ENCODE peak calls at places on chromosome 22, in five cellular contexts. J, M, H, L and B are unnamed samples. For H4K20me1, the result is how much of the 10 kb centered on the place peaks cover.

GRCh38 chr22:29524440-29525191 is 28.9 kb downstream of the THOC5 start:
- DNase-seq in H (peak), J (no peak), L (peak), M (peak), B (peak)

GRCh38 chr22:49147617-49148175 is 680.0 kb downstream of the BRD1 start:
- DNase-seq in L (no peak), J (no peak), H (no peak), M (no peak), B (no peak)

GRCh38 chr22:22687638-22688500 is 43.5 kb downstream of the GGTLC2 start:
- DNase-seq in H (peak), M (no peak), L (peak), J (no peak), B (peak)

GRCh38 chr22:49934144-49934890 is 15.9 kb downstream of the CRELD2 start:
- DNase-seq in H (peak), M (no peak), L (no peak), J (no peak), B (no peak)

GRCh38 chr22:30245181-30245984 is 1.2 kb downstream of the LIF start:
- DNase-seq in J (no peak), L (peak), H (no peak), M (no peak), B (peak)

GRCh38 chr22:44599084-44599483 is 101.1 kb upstream of the RTL6 start:
- DNase-seq in L (no peak), H (no peak), M (no peak), J (no peak), B (no peak)

GRCh38 chr22:45626198-45626651 is 45.4 kb upstream of the ATXN10 start:
- DNase-seq in L (peak), M (no peak), H (peak), J (no peak), B (no peak)

GRCh38 chr22:19105867-19106802 is 16.1 kb downstream of the DGCR2 start:
- DNase-seq in J (no peak), H (peak), M (no peak), L (no peak), B (peak)

GRCh38 chr22:30731658-30732057 is 37.0 kb downstream of the OSBP2 start:
- DNase-seq in L (no peak), H (no peak), J (no peak), M (no peak), B (no peak)

GRCh38 chr22:46008836-46009596 is 32.1 kb upstream of the WNT7B start:
- DNase-seq in M (no peak), L (no peak), J (no peak), H (no peak), B (no peak)

GRCh38 chr22:19930537-19931486 is 10.8 kb upstream of the COMT start:
- DNase-seq in J (no peak), H (no peak), M (no peak), L (no peak), B (no peak)

GRCh38 chr22:49827853-49828598 is at the start of gene BRD1:
- DNase-seq in J (no peak), M (no peak), L (no peak), H (no peak), B (peak)

GRCh38 chr22:33842006-33842354 is 78.3 kb downstream of the LARGE1 start:
- DNase-seq in M (no peak), L (no peak), J (no peak), H (no peak), B (no peak)

GRCh38 chr22:44454113-44454769 is 43.8 kb downstream of the RTL6 start:
- DNase-seq in H (no peak), M (no peak), J (no peak), L (no peak), B (no peak)

GRCh38 chr22:42970029-42970428 is 44.9 kb downstream of the PACSIN2 start:
- DNase-seq in M (no peak), H (no peak), L (no peak), J (no peak), B (no peak)

GRCh38 chr22:44671742-44672141 is 30.3 kb upstream of the PRR5 start:
- DNase-seq in L (peak), J (no peak), M (no peak), H (no peak), B (no peak)

GRCh38 chr22:32457031-32457430 is 7.2 kb downstream of the BPIFC start:
- DNase-seq in L (no peak), M (no peak), H (no peak), J (no peak), B (no peak)

GRCh38 chr22:38681784-38682335 is at the start of gene TOMM22:
- DNase-seq in L (peak), H (peak), M (peak), J (peak), B (peak)

GRCh38 chr22:33707581-33707980 is 212.7 kb downstream of the LARGE1 start:
- DNase-seq in H (no peak), M (no peak), J (no peak), L (no peak), B (no peak)

GRCh38 chr22:47035443-47035881 is 273.0 kb downstream of the TBC1D22A start:
- DNase-seq in L (no peak), J (no peak), H (no peak), M (no peak), B (no peak)

GRCh38 chr22:40055143-40055926 is 60.6 kb downstream of the FAM83F start:
- DNase-seq in L (no peak), H (peak), M (no peak), J (peak), B (no peak)

GRCh38 chr22:49855491-49855911 is 1.9 kb downstream of the ZBED4 start:
- DNase-seq in J (no peak), L (no peak), M (no peak), H (no peak), B (no peak)

GRCh38 chr22:44024288-44024908 is at the start of gene PARVB:
- DNase-seq in M (no peak), H (peak), J (no peak), L (no peak), B (peak)

GRCh38 chr22:50714150-50714549 is 23.9 kb upstream of the ACR start:
- DNase-seq in J (no peak), L (no peak), M (no peak), H (no peak), B (no peak)

GRCh38 chr22:47204002-47204979 is 441.8 kb downstream of the TBC1D22A start:
- DNase-seq in J (no peak), H (no peak), L (no peak), M (no peak), B (no peak)

GRCh38 chr22:40592352-40593113 is 44.0 kb downstream of the MRTFA start:
- DNase-seq in L (no peak), J (peak), M (no peak), H (no peak), B (no peak)

GRCh38 chr22:42881298-42881697 is 24.2 kb upstream of the ARFGAP3 start:
- DNase-seq in M (no peak), H (no peak), L (no peak), J (no peak), B (no peak)

GRCh38 chr22:19871023-19871844 is 16.6 kb upstream of the GNB1L start:
- DNase-seq in H (no peak), M (no peak), L (no peak), J (no peak), B (no peak)

GRCh38 chr22:30606455-30607299 is at the start of gene TCN2:
- DNase-seq in L (peak), M (peak), J (no peak), H (peak), B (peak)

GRCh38 chr22:43635101-43635500 is 177.0 kb downstream of the EFCAB6 start:
- DNase-seq in H (no peak), M (no peak), J (no peak), L (no peak), B (no peak)

GRCh38 chr22:33985506-33985905 is 65.2 kb upstream of the LARGE1 start:
- DNase-seq in L (no peak), H (no peak), M (no peak), J (no peak), B (no peak)

DNA sequence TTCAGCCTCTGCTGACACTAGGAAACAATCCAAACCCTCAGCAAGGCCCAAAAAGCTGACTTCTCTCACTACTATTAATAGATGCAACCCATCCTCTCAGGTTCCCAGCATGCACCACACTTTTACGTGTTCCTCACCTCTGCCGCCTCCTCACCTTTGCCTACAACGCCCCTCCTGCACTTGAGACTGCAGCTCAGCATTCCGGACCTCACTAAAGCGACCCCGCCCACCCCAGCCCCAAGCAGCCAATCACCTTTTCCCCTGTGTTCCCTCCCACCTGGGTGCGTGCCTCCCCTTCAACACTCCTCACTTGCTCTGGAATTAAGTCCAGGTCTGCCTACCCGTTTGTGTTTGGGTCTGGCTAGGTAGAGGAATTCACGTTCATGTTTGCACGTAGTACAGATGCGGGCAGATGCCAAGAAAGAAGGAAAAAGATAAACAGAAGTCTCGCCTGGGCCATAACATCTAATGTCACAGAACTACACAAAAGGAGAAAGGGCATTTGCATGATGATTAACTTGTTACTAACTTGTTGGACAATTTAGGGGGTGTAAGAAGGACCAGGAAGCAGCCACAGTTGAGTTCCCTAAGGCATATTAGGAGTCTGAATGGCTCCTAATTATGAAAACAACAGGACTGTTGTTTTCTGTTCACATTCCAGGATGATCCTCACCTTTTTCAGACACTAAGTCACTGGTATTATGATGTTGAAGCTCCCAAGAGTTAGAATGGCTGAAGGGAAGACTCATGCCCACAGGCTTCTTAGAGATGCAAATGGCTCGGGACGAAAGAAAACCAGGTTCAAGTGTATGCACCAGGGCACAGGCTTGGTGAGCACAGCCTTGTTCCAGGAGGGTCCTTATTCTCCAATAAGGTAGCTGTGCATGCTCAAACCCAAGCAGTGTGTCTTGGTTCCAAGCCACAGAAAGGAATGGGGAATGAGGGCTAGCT is 102.2 kb downstream of the MICAL3 start:
- DNase-seq in L (peak), H (peak), M (peak), J (no peak), B (peak)
- H4K20me1 ChIP-seq in L (under half), H (under half), M (under half), J (under half), B (under half)

DNA sequence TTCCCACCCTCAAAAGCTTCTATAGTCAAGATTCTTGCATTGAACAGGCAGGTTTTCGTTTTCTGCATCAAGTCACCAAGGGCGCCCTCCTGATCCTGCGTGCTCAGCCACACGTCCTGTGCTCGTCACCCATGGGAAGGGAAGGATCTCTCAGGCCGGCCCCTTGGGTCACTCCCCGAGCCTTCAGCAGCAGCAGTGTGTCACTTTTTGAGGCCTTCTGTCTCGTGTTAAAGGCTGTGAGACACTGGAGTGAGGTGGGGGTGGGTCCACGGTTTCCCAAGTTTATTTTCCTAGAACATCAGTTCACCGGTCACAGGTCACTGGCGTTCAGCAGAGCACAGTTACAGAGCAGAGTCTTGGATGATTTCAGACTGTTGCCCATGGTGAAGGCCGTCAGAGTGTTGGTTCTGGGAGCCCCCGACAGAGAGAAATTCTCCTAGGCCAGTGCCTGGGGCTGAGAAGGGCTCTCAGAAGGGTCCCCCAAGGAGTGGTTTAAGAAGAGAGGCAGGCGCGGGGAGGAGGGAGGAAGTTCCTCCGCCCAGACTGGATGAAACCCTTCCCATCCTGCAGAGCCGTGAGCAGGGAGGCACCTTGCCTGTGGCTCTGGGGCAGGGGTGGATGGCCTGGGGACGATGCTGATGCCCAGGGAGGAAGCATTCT is 13.5 kb upstream of the ADORA2A start:
- DNase-seq in M (no peak), J (no peak), H (no peak), L (no peak), B (no peak)
- TF ChIP-seq CREB1 in M (no peak), J (no peak), H (no peak), L (no peak), B (no peak)

GRCh38 chr22:36295247-36295646 is 42.3 kb downstream of the APOL1 start:
- DNase-seq in M (no peak), J (no peak), L (no peak), H (no peak), B (no peak)
- H4K20me1 ChIP-seq in M (under half), J (under half), L (under half), H (under half), B (under half)

GRCh38 chr22:37555029-37555428 is 5.3 kb upstream of the CDC42EP1 start:
- DNase-seq in H (no peak), M (no peak), L (no peak), J (no peak), B (no peak)

GRCh38 chr22:37553725-37554124 is 6.6 kb upstream of the CDC42EP1 start:
- DNase-seq in J (no peak), M (no peak), H (no peak), L (no peak), B (no peak)

GRCh38 chr22:37551981-37552380 is 8.3 kb upstream of the CDC42EP1 start:
- DNase-seq in J (no peak), H (no peak), L (no peak), M (no peak), B (no peak)

GRCh38 chr22:37549704-37550059 is 10.6 kb upstream of the CDC42EP1 start:
- DNase-seq in L (no peak), J (no peak), H (no peak), M (no peak), B (no peak)

GRCh38 chr22:37552560-37553163 is 7.6 kb upstream of the CDC42EP1 start:
- DNase-seq in H (peak), L (no peak), M (no peak), J (no peak), B (peak)
- TF ChIP-seq CREB1 in H (peak), L (no peak), M (no peak), J (no peak), B (no peak)